ENCODE peak calls at places on chromosomes 11 and 22, in four cellular contexts. R is T-helper 2 cell; Z is AG04450; M is stimulated activated CD4-positive, alpha-beta T cell treated with anti-CD3 and anti-CD28 coated beads, Interleukin-15, amount 100 ng/mL, for 48 hours. H is an unnamed sample.

GRCh38 chr11:111391328-111392124 is 12.5 kb upstream of the POU2AF1 start:
- DNase-seq in R (no peak), Z (no peak), M (no peak), H (no peak)

GRCh38 chr22:50675553-50676199 is 3.1 kb downstream of the SHANK3 start:
- DNase-seq in R (no peak), Z (no peak), M (no peak), H (no peak)

GRCh38 chr22:23272371-23272770 is 92.1 kb downstream of the BCR start:
- DNase-seq in R (no peak), Z (no peak), M (no peak), H (no peak)

GRCh38 chr11:3016861-3017260 is 24.7 kb upstream of the NAP1L4 start:
- DNase-seq in R (no peak), Z (no peak), M (no peak), H (no peak)

GRCh38 chr11:126443120-126443519 is 87.6 kb downstream of the ST3GAL4 start:
- DNase-seq in R (no peak), Z (no peak), M (no peak), H (no peak)

GRCh38 chr11:48134221-48134922 is 82.2 kb upstream of the OR4B1 start:
- DNase-seq in R (no peak), Z (no peak), M (no peak), H (no peak)

GRCh38 chr11:11731311-11732083 is 109.7 kb upstream of the GALNT18 start:
- DNase-seq in R (no peak), Z (peak), M (no peak), H (peak)

GRCh38 chr11:62402226-62402625 is 16.6 kb upstream of the SCGB1A1 start:
- DNase-seq in R (peak), Z (no peak), M (peak), H (no peak)

GRCh38 chr11:114110948-114111347 is 51.4 kb downstream of the ZBTB16 start:
- DNase-seq in R (no peak), Z (no peak), M (no peak), H (no peak)

GRCh38 chr11:133541331-133542095 is 9.2 kb upstream of the OPCML start:
- DNase-seq in R (no peak), Z (no peak), M (no peak), H (no peak)

GRCh38 chr11:62708423-62709261 is 1.2 kb downstream of the GNG3 start:
- DNase-seq in R (peak), Z (no peak), M (peak), H (no peak)

GRCh38 chr11:61111786-61112517 is 9.7 kb downstream of the CD5 start:
- DNase-seq in R (peak), Z (no peak), M (peak), H (no peak)

GRCh38 chr11:63911440-63911839 is 5.5 kb downstream of the RCOR2 start:
- DNase-seq in R (no peak), Z (no peak), M (no peak), H (no peak)

GRCh38 chr11:47259178-47259977 is 1.6 kb downstream of the NR1H3 start:
- DNase-seq in R (peak), Z (no peak), M (no peak), H (no peak)

GRCh38 chr22:24954114-24954463 is 1.6 kb downstream of the KIAA1671 start:
- DNase-seq in R (no peak), Z (no peak), M (no peak), H (no peak)

GRCh38 chr11:67286621-67287333 is 2.3 kb upstream of the ANKRD13D start:
- DNase-seq in R (no peak), Z (no peak), M (no peak), H (no peak)

GRCh38 chr22:42341779-42342178 is 71.3 kb upstream of the TCF20 start:
- DNase-seq in R (no peak), Z (no peak), M (no peak), H (no peak)

GRCh38 chr22:46966846-46967245 is 204.4 kb downstream of the TBC1D22A start:
- DNase-seq in R (no peak), Z (no peak), M (no peak), H (no peak)